ENCODE peak calls at places on chromosomes 13 and 19, in nine cellular contexts. One of them, this sample, is unnamed.

GRCh38 chr13:86409466-86410241 is 610.4 kb upstream of the SLITRK6 start:
- DNase-seq in endothelial cell: no peak
- DNase-seq in left lung: no peak
- DNase-seq in Peyer's patch: no peak
- DNase-seq in HTR-8/SVneo: no peak
- DNase-seq in stimulated activated CD4-positive, alpha-beta T cell treated with anti-CD3 and anti-CD28 coated beads, Interleukin-2, amount 100 ng/mL, for 24 hours: no peak
- DNase-seq in Right ventricle myocardium superior: no peak
- DNase-seq in hypothalamus: no peak
- DNase-seq in mesothelial cell of epicardium: no peak
- DNase-seq in this sample: no peak

GRCh38 chr13:77692746-77693448 is 4.6 kb upstream of the SLAIN1 start:
- DNase-seq in endothelial cell: no peak
- DNase-seq in left lung: no peak
- DNase-seq in Peyer's patch: no peak
- DNase-seq in HTR-8/SVneo: no peak
- DNase-seq in stimulated activated CD4-positive, alpha-beta T cell treated with anti-CD3 and anti-CD28 coated beads, Interleukin-2, amount 100 ng/mL, for 24 hours: no peak
- DNase-seq in Right ventricle myocardium superior: no peak
- DNase-seq in hypothalamus: no peak
- DNase-seq in mesothelial cell of epicardium: no peak
- DNase-seq in this sample: no peak

GRCh38 chr19:5936308-5936980 is 22.4 kb downstream of the CAPS start:
- DNase-seq in endothelial cell: no peak
- DNase-seq in left lung: no peak
- DNase-seq in Peyer's patch: no peak
- DNase-seq in HTR-8/SVneo: no peak
- DNase-seq in stimulated activated CD4-positive, alpha-beta T cell treated with anti-CD3 and anti-CD28 coated beads, Interleukin-2, amount 100 ng/mL, for 24 hours: no peak
- DNase-seq in Right ventricle myocardium superior: no peak
- DNase-seq in hypothalamus: no peak
- DNase-seq in mesothelial cell of epicardium: no peak
- DNase-seq in this sample: no peak

GRCh38 chr13:35818577-35819165 is 312.5 kb downstream of the DCLK1 start:
- DNase-seq in endothelial cell: no peak
- DNase-seq in left lung: no peak
- DNase-seq in Peyer's patch: no peak
- DNase-seq in HTR-8/SVneo: peak
- DNase-seq in stimulated activated CD4-positive, alpha-beta T cell treated with anti-CD3 and anti-CD28 coated beads, Interleukin-2, amount 100 ng/mL, for 24 hours: no peak
- DNase-seq in Right ventricle myocardium superior: no peak
- DNase-seq in hypothalamus: no peak
- DNase-seq in mesothelial cell of epicardium: no peak
- DNase-seq in this sample: no peak

GRCh38 chr13:78978381-78978998 is 319.5 kb upstream of the OBI1 start:
- DNase-seq in endothelial cell: peak
- DNase-seq in left lung: no peak
- DNase-seq in Peyer's patch: no peak
- DNase-seq in HTR-8/SVneo: peak
- DNase-seq in stimulated activated CD4-positive, alpha-beta T cell treated with anti-CD3 and anti-CD28 coated beads, Interleukin-2, amount 100 ng/mL, for 24 hours: peak
- DNase-seq in Right ventricle myocardium superior: no peak
- DNase-seq in hypothalamus: no peak
- DNase-seq in mesothelial cell of epicardium: no peak
- DNase-seq in this sample: no peak

GRCh38 chr19:2221250-2221831 is 14.8 kb downstream of the PLEKHJ1 start:
- DNase-seq in endothelial cell: no peak
- DNase-seq in left lung: no peak
- DNase-seq in Peyer's patch: no peak
- DNase-seq in HTR-8/SVneo: no peak
- DNase-seq in stimulated activated CD4-positive, alpha-beta T cell treated with anti-CD3 and anti-CD28 coated beads, Interleukin-2, amount 100 ng/mL, for 24 hours: no peak
- DNase-seq in Right ventricle myocardium superior: no peak
- DNase-seq in hypothalamus: no peak
- DNase-seq in mesothelial cell of epicardium: no peak
- DNase-seq in this sample: no peak

GRCh38 chr13:90321281-90321931 is 1026.1 kb upstream of the MIR17HG start:
- DNase-seq in endothelial cell: no peak
- DNase-seq in left lung: no peak
- DNase-seq in Peyer's patch: no peak
- DNase-seq in HTR-8/SVneo: no peak
- DNase-seq in stimulated activated CD4-positive, alpha-beta T cell treated with anti-CD3 and anti-CD28 coated beads, Interleukin-2, amount 100 ng/mL, for 24 hours: no peak
- DNase-seq in Right ventricle myocardium superior: no peak
- DNase-seq in hypothalamus: no peak
- DNase-seq in mesothelial cell of epicardium: no peak
- DNase-seq in this sample: no peak

GRCh38 chr19:8045872-8046568 is 6.5 kb upstream of the CCL25 start:
- DNase-seq in endothelial cell: no peak
- DNase-seq in left lung: no peak
- DNase-seq in Peyer's patch: no peak
- DNase-seq in HTR-8/SVneo: no peak
- DNase-seq in stimulated activated CD4-positive, alpha-beta T cell treated with anti-CD3 and anti-CD28 coated beads, Interleukin-2, amount 100 ng/mL, for 24 hours: no peak
- DNase-seq in Right ventricle myocardium superior: no peak
- DNase-seq in hypothalamus: no peak
- DNase-seq in mesothelial cell of epicardium: no peak
- DNase-seq in this sample: no peak

GRCh38 chr13:46996316-46996715 is 99.5 kb upstream of the HTR2A start:
- DNase-seq in endothelial cell: no peak
- DNase-seq in left lung: no peak
- DNase-seq in Peyer's patch: no peak
- DNase-seq in HTR-8/SVneo: no peak
- DNase-seq in stimulated activated CD4-positive, alpha-beta T cell treated with anti-CD3 and anti-CD28 coated beads, Interleukin-2, amount 100 ng/mL, for 24 hours: no peak
- DNase-seq in Right ventricle myocardium superior: no peak
- DNase-seq in hypothalamus: no peak
- DNase-seq in mesothelial cell of epicardium: no peak
- DNase-seq in this sample: no peak

GRCh38 chr19:1383014-1383310 is 745 bp upstream of the NDUFS7 start:
- DNase-seq in endothelial cell: no peak
- DNase-seq in left lung: no peak
- DNase-seq in Peyer's patch: no peak
- DNase-seq in HTR-8/SVneo: no peak
- DNase-seq in stimulated activated CD4-positive, alpha-beta T cell treated with anti-CD3 and anti-CD28 coated beads, Interleukin-2, amount 100 ng/mL, for 24 hours: no peak
- DNase-seq in Right ventricle myocardium superior: no peak
- DNase-seq in hypothalamus: no peak
- DNase-seq in mesothelial cell of epicardium: no peak
- DNase-seq in this sample: no peak

GRCh38 chr13:110521296-110521680 is 40.2 kb downstream of the RAB20 start:
- DNase-seq in endothelial cell: no peak
- DNase-seq in left lung: no peak
- DNase-seq in Peyer's patch: no peak
- DNase-seq in HTR-8/SVneo: no peak
- DNase-seq in stimulated activated CD4-positive, alpha-beta T cell treated with anti-CD3 and anti-CD28 coated beads, Interleukin-2, amount 100 ng/mL, for 24 hours: no peak
- DNase-seq in Right ventricle myocardium superior: no peak
- DNase-seq in hypothalamus: no peak
- DNase-seq in mesothelial cell of epicardium: no peak
- DNase-seq in this sample: no peak

GRCh38 chr19:35211545-35212230 is 16.9 kb downstream of the FAM187B start:
- DNase-seq in endothelial cell: no peak
- DNase-seq in left lung: peak
- DNase-seq in Peyer's patch: no peak
- DNase-seq in HTR-8/SVneo: no peak
- DNase-seq in stimulated activated CD4-positive, alpha-beta T cell treated with anti-CD3 and anti-CD28 coated beads, Interleukin-2, amount 100 ng/mL, for 24 hours: peak
- DNase-seq in Right ventricle myocardium superior: peak
- DNase-seq in hypothalamus: no peak
- DNase-seq in mesothelial cell of epicardium: no peak
- DNase-seq in this sample: peak

This sample was measured in heart right ventricle.